ENCODE peak calls at places on chromosome 13, in five cellular contexts. H, D, F, X and R are unnamed samples.

GRCh38 chr13:48678316-48678715 is 24.6 kb downstream of the CYSLTR2 start:
- DNase-seq in F (no peak), H (no peak), D (no peak), X (no peak), R (no peak)

GRCh38 chr13:71300602-71301001 is 566.4 kb downstream of the DACH1 start:
- DNase-seq in F (no peak), D (no peak), X (no peak), H (no peak), R (no peak)

GRCh38 chr13:59801107-59801880 is 362.4 kb downstream of the DIAPH3 start:
- DNase-seq in F (no peak), H (no peak), X (no peak), D (no peak), R (no peak)

GRCh38 chr13:60062502-60062901 is 101.2 kb downstream of the DIAPH3 start:
- DNase-seq in H (no peak), D (no peak), X (no peak), F (no peak), R (no peak)

GRCh38 chr13:79678100-79678499 is 197.1 kb downstream of the NDFIP2 start:
- DNase-seq in X (no peak), D (no peak), F (no peak), H (peak; percentile 28), R (no peak)

GRCh38 chr13:44311011-44311481 is 62.6 kb upstream of the SERP2 start:
- DNase-seq in X (no peak), H (peak; percentile 13), F (no peak), D (no peak), R (no peak)

GRCh38 chr13:46541210-46541609 is 11.8 kb upstream of the LRCH1 start:
- DNase-seq in X (no peak), D (no peak), F (no peak), H (no peak), R (no peak)

GRCh38 chr13:60398438-60398891 is 1.4 kb downstream of the TDRD3 start:
- DNase-seq in X (no peak), H (peak; percentile 26), D (no peak), F (no peak), R (no peak)

GRCh38 chr13:113914333-113915011 is 50.6 kb upstream of the GAS6 start:
- DNase-seq in H (no peak), D (no peak), F (no peak), X (no peak), R (no peak)

GRCh38 chr13:40994581-40995230 is 24.4 kb downstream of the ELF1 start:
- DNase-seq in F (no peak), H (no peak), D (no peak), X (no peak), R (no peak)

GRCh38 chr13:106522898-106523525 is 12.4 kb downstream of the EFNB2 start:
- DNase-seq in F (no peak), D (no peak), H (no peak), X (no peak), R (no peak)

GRCh38 chr13:99467764-99468163 is 33.5 kb upstream of the TM9SF2 start:
- DNase-seq in X (no peak), H (peak; percentile 83), D (no peak), F (no peak), R (no peak)

GRCh38 chr13:59178344-59178743 is 985.4 kb downstream of the DIAPH3 start:
- DNase-seq in D (no peak), H (no peak), F (no peak), X (no peak), R (no peak)

GRCh38 chr13:38661276-38661675 is 25.6 kb upstream of the FREM2 start:
- DNase-seq in D (no peak), X (no peak), H (peak; percentile 58), F (no peak), R (no peak)

GRCh38 chr13:38872693-38873092 is 117.9 kb downstream of the STOML3 start:
- DNase-seq in X (peak; percentile 24), F (no peak), H (peak; percentile 47), D (no peak), R (no peak)

GRCh38 chr13:68666774-68667397 is 1436.8 kb upstream of the PCDH9 start:
- DNase-seq in X (no peak), H (no peak), F (no peak), D (no peak), R (no peak)

GRCh38 chr13:106184778-106185177 is 350.7 kb downstream of the EFNB2 start:
- DNase-seq in D (no peak), F (no peak), H (no peak), X (no peak), R (no peak)

GRCh38 chr13:84118845-84119409 is 236.7 kb upstream of the SLITRK1 start:
- DNase-seq in D (no peak), X (no peak), F (no peak), H (no peak), R (no peak)

GRCh38 chr13:109154546-109154945 is 525.1 kb downstream of the MYO16 start:
- DNase-seq in F (no peak), D (no peak), X (no peak), H (no peak), R (no peak)

GRCh38 chr13:47250141-47250540 is 353.3 kb upstream of the HTR2A start:
- DNase-seq in X (no peak), H (peak; percentile 85), D (no peak), F (no peak), R (no peak)

GRCh38 chr13:114132419-114133121 is at the start of gene RASA3:
- DNase-seq in F (peak; percentile 89), X (peak; percentile 72), D (peak; percentile 83), H (peak; percentile 91), R (peak; percentile 94)

GRCh38 chr13:65585346-65585745 is 1644.8 kb downstream of the PCDH9 start:
- DNase-seq in D (no peak), X (no peak), H (no peak), F (no peak), R (peak; percentile 28)

GRCh38 chr13:33560722-33561121 is 257.2 kb upstream of the RFC3 start:
- DNase-seq in H (peak; percentile 34), F (no peak), D (no peak), X (no peak), R (no peak)

GRCh38 chr13:43787998-43788397 is 1.2 kb upstream of the ENOX1 start:
- DNase-seq in H (peak; percentile 72), F (no peak), D (no peak), X (no peak), R (no peak)

GRCh38 chr13:79936368-79937136 is 404.4 kb downstream of the SPRY2 start:
- DNase-seq in X (peak; percentile 44), F (peak; percentile 72), H (peak; percentile 99), D (no peak), R (no peak)

GRCh38 chr13:61275251-61275650 is 140.4 kb downstream of the PCDH20 start:
- DNase-seq in X (no peak), F (no peak), H (no peak), D (no peak), R (no peak)

GRCh38 chr13:96982672-96983071 is 11.6 kb downstream of the OXGR1 start:
- DNase-seq in F (no peak), D (no peak), X (peak; percentile 22), H (peak; percentile 50), R (no peak)

GRCh38 chr13:98821372-98822237 is 69.1 kb upstream of the SLC15A1 start:
- DNase-seq in H (peak; percentile 83), F (no peak), D (no peak), X (no peak), R (no peak)

GRCh38 chr13:78131811-78132210 is 213.2 kb upstream of the EDNRB start:
- DNase-seq in D (no peak), X (no peak), H (peak; percentile 45), F (no peak), R (no peak)

GRCh38 chr13:26653842-26654241 is 96.4 kb downstream of the WASF3 start:
- DNase-seq in H (no peak), D (no peak), F (no peak), X (no peak), R (no peak)

GRCh38 chr13:100347941-100348340 is 240.6 kb downstream of the GGACT start:
- DNase-seq in D (no peak), H (no peak), X (no peak), F (no peak), R (no peak)

GRCh38 chr13:30045916-30046704 is 195.7 kb upstream of the UBL3 start:
- DNase-seq in F (no peak), D (no peak), X (no peak), H (peak; percentile 95), R (no peak)

GRCh38 chr13:57250472-57250871 is 83.5 kb downstream of the PRR20E start:
- DNase-seq in F (no peak), X (no peak), D (no peak), H (no peak), R (no peak)

GRCh38 chr13:83692800-83693199 is 189.5 kb downstream of the SLITRK1 start:
- DNase-seq in D (no peak), X (no peak), F (no peak), H (no peak), R (no peak)

GRCh38 chr13:27770809-27771208 is 21.5 kb upstream of the GSX1 start:
- DNase-seq in F (no peak), D (no peak), X (no peak), H (peak; percentile 32), R (no peak)

GRCh38 chr13:27607125-27607524 is 13.2 kb downstream of the LNX2 start:
- DNase-seq in H (peak; percentile 69), F (no peak), X (peak; percentile 23), D (no peak), R (no peak)

GRCh38 chr13:40682449-40683240 is 16.2 kb upstream of the FOXO1 start:
- DNase-seq in X (no peak), F (no peak), H (peak; percentile 73), D (no peak), R (no peak)

DNA sequence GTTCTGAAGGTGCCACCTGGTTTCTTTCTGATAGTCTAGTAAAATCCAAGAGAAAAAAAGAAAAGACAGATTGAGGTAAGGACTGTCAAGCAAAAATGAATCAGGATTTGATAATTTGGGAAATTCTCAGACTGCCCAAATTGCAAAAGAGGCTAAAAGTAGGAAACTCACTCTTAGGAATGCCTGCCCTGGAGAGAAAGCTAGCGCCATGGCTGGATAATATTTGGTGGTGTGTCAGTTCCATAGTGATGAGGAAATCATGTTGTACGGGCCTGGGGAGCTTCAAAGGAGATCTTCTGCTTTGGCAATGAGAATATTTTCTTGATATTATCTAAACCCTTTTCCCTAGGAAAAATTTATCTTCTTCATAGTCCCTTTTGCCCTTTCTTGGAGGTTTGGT is 1008.1 kb upstream of the SLC10A2 start:
- DNase-seq in F (no peak), H (no peak), D (no peak), X (no peak), R (no peak)
- H3K9me3 ChIP-seq in F (no peaks in the 10 kb centered on the region), H (peaks cover 9% of the 10 kb centered on the region), D (no peaks in the 10 kb centered on the region), X (no peaks in the 10 kb centered on the region), R (no peaks in the 10 kb centered on the region)

DNA sequence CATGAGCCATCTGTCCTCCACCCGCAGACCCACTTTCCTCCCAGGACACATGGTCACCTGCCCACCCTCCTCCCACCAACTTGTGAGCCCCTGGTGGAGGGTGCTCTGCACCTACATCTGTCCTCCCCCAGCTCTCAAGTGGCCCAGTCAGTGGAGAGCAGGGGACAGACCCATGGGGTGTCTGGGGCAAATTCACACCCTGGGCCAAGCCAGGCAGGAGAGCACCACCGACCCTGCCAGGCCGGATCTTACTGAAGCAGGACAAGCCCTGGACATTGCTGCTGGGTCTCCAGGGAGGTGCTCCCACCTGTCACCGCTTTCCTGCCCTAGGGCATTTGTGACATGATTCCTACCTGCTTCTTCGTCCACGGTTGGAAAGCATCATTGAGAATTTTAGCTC is 221.6 kb downstream of the TUBA3C start:
- DNase-seq in X (no peak), H (no peak), F (peak; percentile 53), D (no peak), R (no peak)
- H3K9me3 ChIP-seq in X (no peaks in the 10 kb centered on the region), H (no peaks in the 10 kb centered on the region), F (peaks cover 29% of the 10 kb centered on the region), D (peaks cover 21% of the 10 kb centered on the region), R (no peaks in the 10 kb centered on the region)

GRCh38 chr13:18943273-18943672 is 238.4 kb downstream of the TUBA3C start:
- DNase-seq in D (no peak), F (no peak), H (no peak), X (no peak), R (peak; percentile 67)
- H3K9me3 ChIP-seq in D (no peaks in the 10 kb centered on the region), F (no peaks in the 10 kb centered on the region), H (no peaks in the 10 kb centered on the region), X (no peaks in the 10 kb centered on the region), R (peaks cover 2% of the 10 kb centered on the region)

GRCh38 chr13:56019606-56020005 is 1121.1 kb upstream of the PRR20A start:
- DNase-seq in H (no peak), X (no peak), F (no peak), D (no peak), R (no peak)
- H3K9me3 ChIP-seq in H (peaks cover 4% of the 10 kb centered on the region), X (no peaks in the 10 kb centered on the region), F (no peaks in the 10 kb centered on the region), D (peaks cover 6% of the 10 kb centered on the region), R (peaks cover 11% of the 10 kb centered on the region)